ENCODE peak calls at places on chromosome 2, in four cellular contexts. W, A, M and Z are unnamed samples.

GRCh38 chr2:209425082-209426071 is 1.5 kb downstream of the MAP2 start:
- DNase-seq in A (no peak), W (no peak), M (peak; percentile 24), Z (no peak)

GRCh38 chr2:150479075-150479915 is 8.2 kb downstream of the RND3 start:
- DNase-seq in A (no peak), W (no peak), M (no peak), Z (no peak)

GRCh38 chr2:85999131-85999831 is 106.4 kb downstream of the POLR1A start:
- DNase-seq in W (no peak), A (peak; percentile 33), M (no peak), Z (no peak)

GRCh38 chr2:207215300-207215699 is 49.6 kb upstream of the KLF7 start:
- DNase-seq in M (no peak), A (no peak), W (no peak), Z (no peak)

GRCh38 chr2:165203689-165204559 is at the start of gene SCN3A:
- DNase-seq in M (peak; percentile 23), A (peak; percentile 16), W (no peak), Z (no peak)

GRCh38 chr2:134099273-134099672 is 154.6 kb upstream of the MGAT5 start:
- DNase-seq in W (no peak), A (no peak), M (no peak), Z (no peak)

GRCh38 chr2:224836263-224836662 is 120.1 kb upstream of the CCDC195 start:
- DNase-seq in A (no peak), W (no peak), M (no peak), Z (no peak)

GRCh38 chr2:112004246-112004645 is 50.8 kb upstream of the TMEM87B start:
- DNase-seq in A (peak; percentile 46), W (no peak), M (peak; percentile 65), Z (no peak)

GRCh38 chr2:3079466-3079865 is 298.2 kb downstream of the EIPR1 start:
- DNase-seq in A (no peak), M (no peak), W (no peak), Z (no peak)

GRCh38 chr2:225466891-225467604 is 67.5 kb downstream of the NYAP2 start:
- DNase-seq in W (no peak), M (no peak), A (no peak), Z (no peak)

GRCh38 chr2:104939570-104940235 is 85.8 kb downstream of the POU3F3 start:
- DNase-seq in A (peak; percentile 29), W (no peak), M (no peak), Z (no peak)

GRCh38 chr2:234451852-234452625 is 44.8 kb downstream of the ARL4C start:
- DNase-seq in W (no peak), A (no peak), M (no peak), Z (no peak)

GRCh38 chr2:55883829-55884228 is 39.8 kb downstream of the EFEMP1 start:
- DNase-seq in M (no peak), W (no peak), A (no peak), Z (no peak)

GRCh38 chr2:63755980-63756379 is 85.7 kb upstream of the UGP2 start:
- DNase-seq in M (no peak), A (no peak), W (no peak), Z (no peak)

GRCh38 chr2:112916625-112917024 is 5.7 kb downstream of the IL37 start:
- DNase-seq in W (no peak), M (no peak), A (no peak), Z (no peak)

GRCh38 chr2:7819316-7819715 is 862.5 kb upstream of the ID2 start:
- DNase-seq in M (no peak), W (no peak), A (no peak), Z (no peak)

GRCh38 chr2:17827785-17828184 is 11.5 kb downstream of the MSGN1 start:
- DNase-seq in W (no peak), A (no peak), M (no peak), Z (no peak)

GRCh38 chr2:79453918-79454317 is 58.9 kb upstream of the CTNNA2 start:
- DNase-seq in M (no peak), A (no peak), W (no peak), Z (no peak)

GRCh38 chr2:122132292-122132691 is 376.8 kb downstream of the TSN start:
- DNase-seq in A (no peak), M (no peak), W (no peak), Z (no peak)

GRCh38 chr2:70069049-70069448 is 18.2 kb upstream of the PCBP1 start:
- DNase-seq in M (no peak), W (peak; percentile 77), A (peak; percentile 70), Z (peak; percentile 35)

GRCh38 chr2:21970971-21971370 is 847.2 kb downstream of the TDRD15 start:
- DNase-seq in M (no peak), A (no peak), W (no peak), Z (no peak)

GRCh38 chr2:127027715-127028114 is 79.2 kb downstream of the BIN1 start:
- DNase-seq in W (no peak), A (no peak), M (no peak), Z (no peak)

GRCh38 chr2:42917374-42918017 is 125.1 kb upstream of the HAAO start:
- DNase-seq in W (no peak), M (peak; percentile 73), A (peak; percentile 40), Z (no peak)

GRCh38 chr2:156342252-156343095 is 10.0 kb upstream of the NR4A2 start:
- DNase-seq in A (peak; percentile 96), M (peak; percentile 96), W (peak; percentile 87), Z (peak; percentile 96)

GRCh38 chr2:1787799-1788477 is 43.6 kb upstream of the PXDN start:
- DNase-seq in A (no peak), W (no peak), M (no peak), Z (no peak)

GRCh38 chr2:8774371-8774770 is 63.0 kb downstream of the KIDINS220 start:
- DNase-seq in M (no peak), W (no peak), A (no peak), Z (no peak)

GRCh38 chr2:101697794-101698418 is 399 bp downstream of the MAP4K4 start:
- DNase-seq in M (peak; percentile 25), A (peak; percentile 21), W (no peak), Z (no peak)
- H3K4me3 ChIP-seq in M (peak overlapping the region; percentile 52), A (peak overlapping the region; percentile 66), W (peak overlapping the region; percentile 80), Z (peak overlapping the region; percentile 62)

DNA sequence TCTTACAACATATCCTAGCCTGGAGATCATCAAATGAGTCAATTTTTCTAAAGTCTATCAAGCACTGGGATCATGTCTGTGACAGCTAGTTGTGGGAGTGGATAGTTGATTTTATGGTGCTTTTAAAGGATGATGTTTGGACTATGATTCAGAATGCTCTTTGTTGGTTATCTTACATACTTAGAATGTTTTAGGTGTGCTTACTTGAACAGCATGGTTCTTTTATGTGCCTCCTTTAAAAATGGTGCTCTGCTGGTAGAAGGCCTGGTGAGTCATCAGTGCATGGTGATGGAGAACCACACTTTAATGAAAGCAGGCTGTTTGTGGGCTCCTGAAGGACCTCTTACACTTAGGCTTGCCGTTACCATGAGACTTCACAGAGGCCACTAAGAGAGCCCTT is 682.7 kb upstream of the FANCL start:
- DNase-seq in M (no peak), A (no peak), W (no peak), Z (no peak)
- H3K4me1 ChIP-seq in M (no peaks in the 10 kb centered on the region), A (no peaks in the 10 kb centered on the region), W (no peaks in the 10 kb centered on the region), Z (no peaks in the 10 kb centered on the region)

DNA sequence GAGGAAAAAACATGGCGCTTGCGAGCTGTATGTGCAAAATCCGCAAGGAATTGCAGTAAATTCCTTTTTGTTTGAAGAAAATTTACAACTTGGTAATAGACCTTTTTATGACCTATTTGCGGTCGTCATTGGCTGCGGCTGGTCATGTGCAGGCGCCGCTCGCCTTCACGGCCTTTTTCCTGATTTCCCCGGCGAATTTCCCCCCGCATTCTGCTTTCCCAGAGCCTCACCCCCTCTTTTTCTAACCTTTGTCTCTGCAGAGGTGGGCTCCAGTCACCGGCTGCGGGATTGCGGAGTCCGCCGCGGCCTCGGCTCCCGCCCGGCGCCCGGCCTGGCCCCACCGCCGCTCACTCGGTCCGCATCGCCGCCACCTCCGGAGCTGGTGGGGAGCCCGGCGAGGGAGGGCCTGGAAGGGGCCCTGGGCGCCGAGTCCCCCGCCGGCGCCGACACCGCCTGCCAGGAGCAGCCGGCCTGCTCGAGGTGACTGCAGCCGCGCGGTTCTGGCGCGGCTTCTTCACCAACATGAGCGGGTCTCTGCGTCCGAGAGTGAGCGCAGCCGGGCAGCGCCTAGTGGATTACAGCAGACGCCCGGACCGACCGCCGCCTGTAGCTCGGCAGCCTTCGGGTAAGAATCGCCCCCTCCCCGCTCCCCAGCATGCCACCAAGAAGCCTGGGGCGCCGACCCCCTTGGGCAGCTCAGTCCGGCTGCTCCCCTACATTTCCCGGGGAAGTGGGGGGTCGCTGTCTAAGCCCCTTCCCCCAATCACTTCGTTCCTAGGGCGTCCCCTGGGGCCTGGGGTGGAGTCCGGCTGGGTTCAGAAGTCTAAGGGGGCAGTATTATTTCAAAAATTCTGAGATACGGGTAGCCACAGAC is 7.1 kb downstream of the HOXD8 start:
- DNase-seq in A (peak; percentile 56), M (no peak), W (no peak), Z (no peak)
- H3K27ac ChIP-seq in A (peak overlapping the region; percentile 92), M (peak overlapping the region; percentile 81), W (no peak overlapping the region), Z (no peak overlapping the region)

GRCh38 chr2:16107246-16107645 is 166.9 kb downstream of the MYCN start:
- DNase-seq in M (no peak), W (no peak), A (no peak), Z (no peak)
- H3K4me3 ChIP-seq in M (no peak overlapping the region), W (no peak overlapping the region), A (no peak overlapping the region), Z (no peak overlapping the region)

DNA sequence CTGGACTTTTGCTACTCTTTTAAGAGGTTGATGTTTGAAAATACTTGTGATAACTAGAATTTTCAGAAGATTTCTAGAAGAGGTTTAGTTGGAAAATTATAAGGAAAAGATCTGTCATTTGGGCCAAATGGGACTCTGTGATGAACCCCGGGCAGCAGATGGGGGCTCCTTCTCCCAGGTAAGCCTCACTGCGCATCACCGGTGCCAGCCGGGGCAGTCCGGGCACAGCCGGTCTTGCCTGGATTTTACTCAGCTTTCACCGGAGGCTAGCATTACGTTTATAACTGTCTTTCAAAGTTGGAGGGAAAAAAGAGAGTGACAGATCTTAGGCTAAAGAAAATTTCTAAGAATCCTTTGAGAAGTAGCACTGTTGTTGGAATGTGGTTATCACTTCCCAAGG is 97.4 kb upstream of the B3GNT7 start:
- DNase-seq in A (no peak), M (no peak), W (no peak), Z (no peak)
- H3K4me1 ChIP-seq in A (peaks cover 18% of the 10 kb centered on the region), M (peaks cover 12% of the 10 kb centered on the region), W (no peaks in the 10 kb centered on the region), Z (no peaks in the 10 kb centered on the region)